ENCODE peak calls at places on chromosomes 13 and 19, in four cellular contexts. One of them, this sample, is unnamed.

GRCh38 chr13:74465279-74465678 is 331.1 kb upstream of the KLF12 start:
- DNase-seq in GM12878: no peak
- DNase-seq in HepG2: no peak
- DNase-seq in K562: no peak
- DNase-seq in this sample: no peak

GRCh38 chr19:40800997-40801377 is 2.0 kb downstream of the EGLN2 start:
- DNase-seq in GM12878: no peak
- DNase-seq in HepG2: no peak
- DNase-seq in K562: no peak
- DNase-seq in this sample: no peak

GRCh38 chr13:48235100-48235813 is 2.3 kb downstream of the ITM2B start:
- DNase-seq in GM12878: peak
- DNase-seq in HepG2: no peak
- DNase-seq in K562: no peak
- DNase-seq in this sample: no peak

GRCh38 chr19:10295305-10295846 is 5.6 kb downstream of the ICAM5 start:
- DNase-seq in GM12878: no peak
- DNase-seq in HepG2: no peak
- DNase-seq in K562: no peak
- DNase-seq in this sample: peak

GRCh38 chr19:45769821-45770191 is 754 bp upstream of the SIX5 start:
- DNase-seq in GM12878: no peak
- DNase-seq in HepG2: no peak
- DNase-seq in K562: peak
- DNase-seq in this sample: peak

GRCh38 chr13:22801402-22802003 is 379.3 kb upstream of the SGCG start:
- DNase-seq in GM12878: no peak
- DNase-seq in HepG2: peak
- DNase-seq in K562: no peak
- DNase-seq in this sample: peak

GRCh38 chr13:111239754-111240670 is 80.4 kb upstream of the TEX29 start:
- DNase-seq in GM12878: no peak
- DNase-seq in HepG2: no peak
- DNase-seq in K562: no peak
- DNase-seq in this sample: no peak

GRCh38 chr19:48308695-48309586 is 16.4 kb upstream of the EMP3 start:
- DNase-seq in GM12878: no peak
- DNase-seq in HepG2: peak
- DNase-seq in K562: peak
- DNase-seq in this sample: peak

GRCh38 chr13:79194272-79194671 is 211.8 kb downstream of the RBM26 start:
- DNase-seq in GM12878: peak
- DNase-seq in HepG2: no peak
- DNase-seq in K562: no peak
- DNase-seq in this sample: no peak

GRCh38 chr13:66948910-66949309 is 281.2 kb downstream of the PCDH9 start:
- DNase-seq in GM12878: no peak
- DNase-seq in HepG2: no peak
- DNase-seq in K562: no peak
- DNase-seq in this sample: no peak

GRCh38 chr13:66952507-66952906 is 277.6 kb downstream of the PCDH9 start:
- DNase-seq in GM12878: no peak
- DNase-seq in HepG2: no peak
- DNase-seq in K562: no peak
- DNase-seq in this sample: no peak

GRCh38 chr13:66951426-66951825 is 278.7 kb downstream of the PCDH9 start:
- DNase-seq in GM12878: no peak
- DNase-seq in HepG2: no peak
- DNase-seq in K562: no peak
- DNase-seq in this sample: no peak

GRCh38 chr13:66950666-66951065 is 279.5 kb downstream of the PCDH9 start:
- DNase-seq in GM12878: no peak
- DNase-seq in HepG2: no peak
- DNase-seq in K562: no peak
- DNase-seq in this sample: no peak
- TF ChIP-seq BHLHE40 in GM12878: no peak
- TF ChIP-seq BHLHE40 in HepG2: no peak
- TF ChIP-seq BHLHE40 in K562: no peak
- TF ChIP-seq BHLHE40 in this sample: no peak

GRCh38 chr13:65724261-65724660 is 1505.9 kb downstream of the PCDH9 start:
- DNase-seq in GM12878: no peak
- DNase-seq in HepG2: no peak
- DNase-seq in K562: no peak
- DNase-seq in this sample: no peak
- TF ChIP-seq MAX in GM12878: no peak
- TF ChIP-seq MAX in HepG2: no peak
- TF ChIP-seq MAX in K562: no peak
- TF ChIP-seq MAX in this sample: no peak

DNA sequence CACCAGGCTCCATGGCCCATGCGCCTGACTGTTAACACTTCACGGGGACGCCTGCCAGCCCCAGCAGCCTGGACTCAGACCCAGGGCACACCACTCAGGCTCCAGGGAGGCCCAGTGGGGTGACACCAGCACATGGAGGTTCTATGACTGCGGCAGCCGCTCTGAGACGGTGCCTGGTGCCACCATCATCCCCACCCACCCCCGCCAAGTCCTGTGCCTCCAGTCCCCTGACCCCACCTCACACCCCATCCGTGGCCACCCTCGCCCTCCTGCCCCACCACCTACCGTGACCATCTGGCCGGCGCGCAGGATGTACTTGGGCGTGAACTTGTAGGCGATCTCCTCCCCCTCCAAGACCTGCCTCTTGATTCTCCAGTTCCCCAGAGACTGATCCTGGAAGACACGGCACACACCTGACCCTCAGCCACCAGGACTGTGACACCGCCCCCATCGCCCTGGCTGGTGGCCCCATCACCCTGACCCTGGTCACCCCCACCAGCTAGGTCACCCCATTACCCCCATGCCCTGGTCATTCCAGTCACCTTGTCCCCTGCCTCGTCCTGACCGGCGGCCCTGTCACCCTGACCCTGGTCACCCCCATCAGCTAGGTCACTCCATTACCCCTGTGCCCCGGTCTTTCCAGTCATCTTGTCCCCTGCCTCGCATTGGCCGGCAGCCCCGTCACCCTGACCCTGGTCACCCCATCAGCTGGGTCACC is 4.9 kb upstream of the TIMM13 start:
- DNase-seq in GM12878: no peak
- DNase-seq in HepG2: no peak
- DNase-seq in K562: no peak
- DNase-seq in this sample: no peak
- TF ChIP-seq BHLHE40 in GM12878: no peak
- TF ChIP-seq BHLHE40 in HepG2: no peak
- TF ChIP-seq BHLHE40 in K562: no peak
- TF ChIP-seq BHLHE40 in this sample: no peak

DNA sequence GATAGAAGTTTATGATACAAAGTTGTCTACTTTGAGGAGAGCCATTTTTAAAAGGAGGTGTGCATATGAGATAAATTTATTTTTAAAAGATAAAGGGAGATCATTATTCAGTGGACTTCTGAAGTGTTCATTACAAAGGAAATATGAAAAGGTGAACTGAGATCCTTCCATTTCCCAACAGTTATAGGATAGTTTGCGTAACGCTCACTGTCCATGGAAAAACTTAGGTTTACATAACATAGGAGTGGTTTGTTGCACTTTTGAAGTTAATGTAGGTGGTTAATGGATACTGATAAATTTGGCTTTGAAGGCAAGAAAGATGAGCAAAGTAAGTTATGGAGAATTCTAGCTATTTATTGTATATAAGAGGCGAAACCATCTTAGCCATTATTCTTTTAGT is 92.5 kb downstream of the WDFY2 start:
- DNase-seq in GM12878: no peak
- DNase-seq in HepG2: no peak
- DNase-seq in K562: no peak
- DNase-seq in this sample: no peak
- TF ChIP-seq MAX in GM12878: no peak
- TF ChIP-seq MAX in HepG2: no peak
- TF ChIP-seq MAX in K562: no peak
- TF ChIP-seq MAX in this sample: no peak

DNA sequence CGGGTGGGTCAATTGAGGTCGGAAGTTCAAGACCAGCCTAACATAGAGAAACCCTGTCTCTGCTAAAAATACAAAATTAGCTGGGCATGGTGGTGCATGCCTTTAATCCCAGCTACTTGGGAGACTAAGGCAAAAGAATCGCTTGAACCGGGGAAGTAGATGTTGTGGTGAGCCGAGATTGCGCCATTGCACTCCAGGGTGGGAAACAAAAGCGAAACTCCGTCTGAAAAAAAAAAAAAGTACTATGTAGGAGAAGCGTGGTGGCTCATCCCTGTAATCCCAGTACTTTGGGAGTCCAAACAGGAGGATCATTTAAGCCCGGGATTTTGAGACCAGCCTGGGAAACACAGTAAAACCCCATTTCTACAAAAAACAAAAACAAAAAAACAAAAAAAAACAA is 22.7 kb upstream of the ERVV-1 start:
- DNase-seq in GM12878: no peak
- DNase-seq in HepG2: no peak
- DNase-seq in K562: no peak
- DNase-seq in this sample: no peak
- TF ChIP-seq BHLHE40 in GM12878: no peak
- TF ChIP-seq BHLHE40 in HepG2: no peak
- TF ChIP-seq BHLHE40 in K562: no peak
- TF ChIP-seq BHLHE40 in this sample: no peak

DNA sequence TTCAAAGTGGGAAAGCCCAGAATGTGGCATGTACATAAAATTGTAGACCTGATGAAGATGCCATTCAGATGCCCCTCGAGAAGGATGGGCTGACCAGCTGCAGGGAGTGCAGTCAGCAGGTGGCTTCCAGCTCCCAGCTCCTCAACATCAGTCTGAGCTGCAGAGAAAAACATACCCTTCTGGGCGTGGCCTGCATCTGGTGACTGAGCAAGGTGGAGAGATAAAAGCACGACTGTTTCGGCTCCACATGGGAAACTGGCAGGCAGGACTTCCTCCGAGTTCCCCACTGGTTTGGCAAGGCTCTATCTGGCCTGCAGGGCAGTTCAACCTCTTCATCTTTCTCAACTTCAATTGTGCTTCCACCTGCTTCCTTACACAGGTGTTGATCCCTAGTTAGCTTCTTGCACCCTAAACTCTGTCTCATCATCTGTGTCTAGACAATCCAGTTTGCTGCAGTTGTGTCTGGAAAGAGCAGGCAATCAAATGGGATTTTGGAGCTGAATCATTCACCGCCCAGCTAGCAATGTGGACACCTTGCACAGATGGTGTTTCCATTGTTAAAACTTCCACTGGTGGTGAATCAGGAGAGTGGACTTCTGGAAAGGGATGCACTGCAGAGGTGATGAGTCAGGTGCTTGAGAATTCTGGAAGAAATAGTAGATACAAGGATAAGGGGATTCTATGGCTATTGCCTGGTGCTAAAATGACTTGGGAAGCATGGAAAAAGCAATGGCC is 56.8 kb downstream of the POLR1D start:
- DNase-seq in GM12878: no peak
- DNase-seq in HepG2: no peak
- DNase-seq in K562: peak
- DNase-seq in this sample: no peak
- TF ChIP-seq MAX in GM12878: no peak
- TF ChIP-seq MAX in HepG2: no peak
- TF ChIP-seq MAX in K562: no peak
- TF ChIP-seq MAX in this sample: no peak

DNA sequence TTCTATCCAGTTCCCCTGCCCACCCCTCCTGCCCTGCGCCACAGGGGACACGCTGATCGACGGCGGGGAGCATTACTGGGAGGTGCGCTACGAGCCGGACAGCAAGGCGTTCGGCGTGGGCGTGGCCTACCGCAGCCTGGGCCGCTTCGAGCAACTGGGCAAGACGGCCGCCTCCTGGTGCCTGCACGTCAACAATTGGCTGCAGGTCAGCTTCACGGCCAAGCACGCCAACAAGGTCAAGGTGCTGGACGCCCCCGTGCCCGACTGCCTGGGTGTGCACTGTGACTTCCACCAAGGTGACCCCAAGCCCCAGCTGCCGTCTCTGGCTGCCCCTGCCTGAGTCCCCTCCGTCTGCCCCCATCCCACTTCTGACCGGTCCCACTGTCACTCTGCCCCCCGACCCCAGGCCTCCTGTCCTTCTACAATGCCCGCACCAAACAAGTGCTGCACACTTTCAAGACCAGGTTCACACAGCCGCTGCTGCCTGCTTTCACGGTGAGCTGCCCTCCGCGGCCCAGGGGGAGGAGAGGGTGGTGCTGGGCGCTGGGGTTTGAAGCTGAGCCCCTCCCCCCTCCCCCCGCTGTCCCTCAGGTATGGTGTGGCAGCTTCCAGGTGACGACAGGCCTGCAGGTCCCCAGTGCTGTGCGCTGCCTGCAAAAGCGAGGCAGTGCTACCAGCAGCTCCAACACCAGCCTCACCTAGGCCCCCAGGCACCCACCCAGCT is 15.5 kb downstream of the STAP2 start:
- DNase-seq in GM12878: no peak
- DNase-seq in HepG2: no peak
- DNase-seq in K562: no peak
- DNase-seq in this sample: peak
- TF ChIP-seq BHLHE40 in GM12878: no peak
- TF ChIP-seq BHLHE40 in HepG2: no peak
- TF ChIP-seq BHLHE40 in K562: no peak
- TF ChIP-seq BHLHE40 in this sample: no peak

This sample was measured in A549.